ENCODE peak calls at places on chromosomes 13 and 19, in seven cellular contexts. J, E, Z, F, P, D and K are unnamed samples.

GRCh38 chr13:93862259-93862658 is 617.2 kb downstream of the DCT start:
- DNase-seq in J (no peak), E (no peak), Z (no peak), F (no peak), P (no peak), D (no peak), K (no peak)

GRCh38 chr13:110017379-110017778 is 231.0 kb upstream of the IRS2 start:
- DNase-seq in J (no peak), E (no peak), Z (peak; percentile 60), F (peak; percentile 15), P (peak; percentile 82), D (peak; percentile 68), K (peak; percentile 49)

GRCh38 chr19:38715540-38715939 is 28.7 kb downstream of the CAPN12 start:
- DNase-seq in J (no peak), E (peak; percentile 86), Z (no peak), F (no peak), P (no peak), D (no peak), K (no peak)

GRCh38 chr19:51469162-51469561 is 9.2 kb upstream of the CEACAM18 start:
- DNase-seq in J (no peak), E (no peak), Z (no peak), F (no peak), P (no peak), D (no peak), K (no peak)

GRCh38 chr19:566844-567243 is 5.6 kb upstream of the BSG start:
- DNase-seq in J (no peak), E (no peak), Z (no peak), F (no peak), P (no peak), D (no peak), K (no peak)

GRCh38 chr13:28636677-28637317 is 22.1 kb upstream of the POMP start:
- DNase-seq in J (peak; percentile 31), E (peak; percentile 80), Z (peak; percentile 79), F (peak; percentile 68), P (peak; percentile 50), D (peak; percentile 47), K (peak; percentile 55)

GRCh38 chr13:112968380-112968909 is 569 bp upstream of the MCF2L start:
- DNase-seq in J (peak; percentile 41), E (peak; percentile 73), Z (no peak), F (no peak), P (no peak), D (no peak), K (no peak)

GRCh38 chr19:46925548-46925950 is 64.8 kb downstream of the ARHGAP35 start:
- DNase-seq in J (no peak), E (no peak), Z (no peak), F (no peak), P (no peak), D (no peak), K (no peak)

GRCh38 chr13:93309886-93310520 is 83.4 kb downstream of the GPC6 start:
- DNase-seq in J (no peak), E (no peak), Z (no peak), F (no peak), P (no peak), D (peak; percentile 29), K (no peak)

GRCh38 chr13:50993371-50993770 is 83.8 kb downstream of the RNASEH2B start:
- DNase-seq in J (no peak), E (no peak), Z (no peak), F (no peak), P (no peak), D (no peak), K (no peak)

GRCh38 chr13:107348931-107349330 is 781.0 kb upstream of the ARGLU1 start:
- DNase-seq in J (no peak), E (no peak), Z (no peak), F (no peak), P (no peak), D (no peak), K (no peak)

GRCh38 chr13:108086678-108087077 is 128.7 kb downstream of the LIG4 start:
- DNase-seq in J (no peak), E (no peak), Z (peak; percentile 39), F (peak; percentile 29), P (peak; percentile 4), D (peak; percentile 5), K (no peak)

GRCh38 chr19:10114651-10115391 is 3.3 kb downstream of the P2RY11 start:
- DNase-seq in J (no peak), E (no peak), Z (no peak), F (no peak), P (no peak), D (no peak), K (no peak)

GRCh38 chr13:108365255-108365654 is 95.7 kb downstream of the TNFSF13B start:
- DNase-seq in J (no peak), E (no peak), Z (no peak), F (no peak), P (no peak), D (no peak), K (no peak)

GRCh38 chr19:34228347-34228746 is 26.0 kb upstream of the GARRE1 start:
- DNase-seq in J (no peak), E (no peak), Z (no peak), F (no peak), P (no peak), D (no peak), K (no peak)

GRCh38 chr13:46213242-46213641 is 1.5 kb downstream of the LRRC63 start:
- DNase-seq in J (no peak), E (no peak), Z (no peak), F (no peak), P (no peak), D (no peak), K (no peak)

GRCh38 chr19:2523630-2524311 is 47.8 kb downstream of the GADD45B start:
- DNase-seq in J (no peak), E (no peak), Z (no peak), F (no peak), P (no peak), D (no peak), K (no peak)

GRCh38 chr19:6739884-6740588 is 556 bp downstream of the TRIP10 start:
- DNase-seq in J (no peak), E (peak; percentile 70), Z (peak; percentile 62), F (peak; percentile 51), P (no peak), D (no peak), K (no peak)

GRCh38 chr19:48419158-48419920 is 25.9 kb downstream of the GRIN2D start:
- DNase-seq in J (no peak), E (peak; percentile 67), Z (peak; percentile 86), F (peak; percentile 88), P (no peak), D (no peak), K (no peak)

GRCh38 chr13:92984151-92984550 is 242.5 kb upstream of the GPC6 start:
- DNase-seq in J (no peak), E (no peak), Z (no peak), F (no peak), P (no peak), D (no peak), K (no peak)

GRCh38 chr13:58018865-58019264 is 387.3 kb downstream of the PCDH17 start:
- DNase-seq in J (no peak), E (no peak), Z (no peak), F (no peak), P (no peak), D (no peak), K (no peak)

GRCh38 chr13:23578411-23579071 is 8.3 kb downstream of the TNFRSF19 start:
- DNase-seq in J (peak; percentile 77), E (peak; percentile 67), Z (peak; percentile 75), F (peak; percentile 75), P (peak; percentile 37), D (no peak), K (peak; percentile 25)

GRCh38 chr19:54331626-54332025 is 7.3 kb downstream of the LILRA4 start:
- DNase-seq in J (no peak), E (no peak), Z (no peak), F (no peak), P (no peak), D (no peak), K (no peak)

GRCh38 chr19:41893899-41894298 is 10.9 kb downstream of the ARHGEF1 start:
- DNase-seq in J (no peak), E (no peak), Z (no peak), F (no peak), P (no peak), D (no peak), K (no peak)
- TF ChIP-seq CTCF in J (no peak), E (no peak), Z (no peak), F (no peak), P (peak; percentile 15), D (peak; percentile 8), K (no peak)

DNA sequence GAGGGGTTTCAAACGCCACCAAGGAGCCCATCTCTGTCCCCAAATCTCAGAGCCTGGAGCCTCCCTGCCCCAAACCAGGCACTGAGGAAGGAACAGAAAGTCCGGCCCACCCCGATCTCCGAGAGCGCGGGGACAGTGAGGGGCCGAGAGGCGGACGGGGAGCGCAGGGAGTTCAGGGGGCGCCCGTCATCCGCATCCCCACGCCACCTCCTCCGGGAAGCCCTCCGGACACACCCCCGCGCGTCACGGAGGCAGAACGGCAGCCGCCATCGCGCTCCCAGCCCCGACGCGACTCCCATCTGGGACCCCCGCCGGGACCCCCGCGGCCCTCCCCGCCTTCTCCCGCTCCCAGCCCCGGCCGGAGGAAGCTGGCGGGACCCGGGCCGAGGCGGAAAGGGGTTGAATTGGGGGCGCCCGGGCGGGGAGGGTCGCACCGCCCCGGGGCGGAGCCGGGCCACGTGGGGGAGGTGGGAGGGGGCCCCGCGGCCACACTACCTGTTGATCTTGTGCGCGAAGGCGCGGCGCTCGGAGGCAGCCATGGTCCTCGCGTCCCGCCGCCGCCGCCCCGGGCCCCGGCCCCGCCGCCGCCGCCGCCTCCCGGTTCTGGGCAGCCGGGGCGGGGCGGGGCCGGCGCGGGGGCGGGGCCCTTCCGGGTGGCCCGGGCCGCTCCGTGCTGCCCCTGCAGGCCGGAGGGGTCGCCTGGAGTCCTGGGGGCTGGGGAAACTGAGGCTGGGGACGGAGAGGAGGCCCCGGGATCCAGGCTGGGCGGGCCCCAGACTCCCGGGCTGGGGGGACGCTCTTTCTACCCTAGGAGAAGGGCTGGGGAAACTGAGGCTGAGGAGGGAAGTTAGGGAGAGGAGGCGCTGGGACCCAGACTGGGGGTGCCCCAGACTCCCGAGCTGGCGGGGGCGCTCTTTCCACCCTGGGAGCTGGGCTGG is at the start of gene DOCK6:
- DNase-seq in J (peak; percentile 24), E (no peak), Z (peak; percentile 45), F (peak; percentile 60), P (no peak), D (no peak), K (no peak)
- TF ChIP-seq CTCF in J (peak; percentile 61), E (peak; percentile 29), Z (peak; percentile 58), F (no peak), P (peak; percentile 46), D (peak; percentile 47), K (peak; percentile 42)

DNA sequence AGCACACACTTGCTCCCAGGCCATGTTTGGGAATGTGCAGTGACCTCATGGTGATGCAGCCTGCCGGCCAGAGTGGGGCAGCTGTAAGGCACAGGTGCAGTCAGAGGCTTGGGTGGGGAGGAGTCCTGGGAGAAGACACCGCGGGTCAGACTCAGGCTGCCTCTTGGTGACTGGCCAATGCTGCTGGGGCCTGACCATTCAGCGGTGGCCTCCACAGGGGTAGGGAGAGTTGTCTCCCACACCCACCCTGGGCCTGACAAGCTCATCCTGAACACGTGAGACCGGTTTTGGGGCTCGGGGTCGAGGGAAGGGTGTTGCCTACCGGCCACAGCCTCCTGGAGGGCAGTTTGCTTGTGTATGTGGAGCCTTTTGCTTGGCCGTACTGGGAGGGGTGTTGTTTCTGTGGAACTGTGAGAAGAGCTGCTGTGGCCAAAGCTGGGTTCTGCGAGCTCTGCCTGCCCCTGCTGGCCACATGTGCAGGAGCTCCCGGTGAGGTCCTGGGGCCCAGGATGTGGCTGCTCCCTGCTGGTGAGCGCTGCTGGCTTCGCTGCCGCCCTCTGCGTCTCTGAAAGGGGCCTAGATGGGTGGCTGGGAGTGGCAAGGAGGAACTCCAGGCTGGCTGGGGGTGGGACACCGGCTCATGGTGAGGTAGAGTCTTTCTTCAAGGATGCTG is 22.1 kb downstream of the UPF1 start:
- DNase-seq in J (no peak), E (no peak), Z (no peak), F (no peak), P (no peak), D (no peak), K (no peak)
- TF ChIP-seq CTCF in J (peak; percentile 17), E (no peak), Z (peak; percentile 33), F (no peak), P (no peak), D (no peak), K (no peak)

GRCh38 chr13:100542546-100543156 is 45.9 kb downstream of the GGACT start:
- DNase-seq in J (no peak), E (peak; percentile 45), Z (peak; percentile 26), F (no peak), P (no peak), D (peak; percentile 59), K (peak; percentile 14)
- TF ChIP-seq CTCF in J (peak; percentile 58), E (peak; percentile 34), Z (peak; percentile 65), F (peak; percentile 28), P (peak; percentile 70), D (peak; percentile 54), K (peak; percentile 59)